ENCODE peak calls at places on chromosomes 7 and 10, in ten cellular contexts. F is heart left ventricle, W is spleen, U is stomach, N is suprapubic skin, Q is uterus, H is H1, P is esophagus squamous epithelium, C is A549, E is ovary. B is an unnamed sample.

GRCh38 chr10:106919798-106920382 is 244.6 kb downstream of the SORCS1 start:
- DNase-seq in F (no peak), W (no peak), U (no peak), N (no peak), Q (no peak), H (no peak), P (no peak), C (no peak), E (no peak), B (no peak)

GRCh38 chr7:32093415-32094408 is 23.5 kb upstream of the PDE1C start:
- DNase-seq in F (peak; percentile 51), W (no peak), U (peak; percentile 68), N (no peak), Q (peak; percentile 49), H (no peak), P (no peak), C (no peak), E (no peak), B (peak; percentile 65)

GRCh38 chr7:136399378-136399777 is 422.2 kb upstream of the MTPN start:
- DNase-seq in F (no peak), W (no peak), U (no peak), N (no peak), Q (no peak), H (no peak), P (no peak), C (no peak), E (no peak), B (no peak)

GRCh38 chr10:113007343-113007771 is 57.3 kb downstream of the TCF7L2 start:
- DNase-seq in F (no peak), W (no peak), U (no peak), N (no peak), Q (no peak), H (no peak), P (no peak), C (no peak), E (no peak), B (no peak)

GRCh38 chr10:2839081-2839725 is 228.1 kb upstream of the PFKP start:
- DNase-seq in F (no peak), W (no peak), U (no peak), N (no peak), Q (no peak), H (peak; percentile 19), P (no peak), C (peak; percentile 56), E (no peak), B (peak; percentile 19)

GRCh38 chr10:101848894-101849351 is 5.3 kb upstream of the KCNIP2 start:
- DNase-seq in F (no peak), W (no peak), U (no peak), N (no peak), Q (no peak), H (no peak), P (no peak), C (no peak), E (no peak), B (no peak)

GRCh38 chr7:54542920-54543539 is 855 bp downstream of the VSTM2A start:
- DNase-seq in F (no peak), W (no peak), U (no peak), N (no peak), Q (no peak), H (no peak), P (no peak), C (no peak), E (no peak), B (no peak)

GRCh38 chr7:27756298-27756697 is 16.3 kb downstream of the TAX1BP1 start:
- DNase-seq in F (no peak), W (no peak), U (no peak), N (no peak), Q (no peak), H (no peak), P (no peak), C (no peak), E (no peak), B (no peak)

GRCh38 chr10:127524229-127524628 is 24.9 kb upstream of the NPS start:
- DNase-seq in F (no peak), W (no peak), U (no peak), N (no peak), Q (no peak), H (no peak), P (no peak), C (peak; percentile 23), E (no peak), B (no peak)

GRCh38 chr10:104183682-104184081 is 48.5 kb downstream of the CFAP43 start:
- DNase-seq in F (no peak), W (no peak), U (no peak), N (no peak), Q (no peak), H (no peak), P (no peak), C (no peak), E (no peak), B (no peak)

GRCh38 chr10:110373059-110373458 is 68.3 kb upstream of the SMNDC1 start:
- DNase-seq in F (no peak), W (no peak), U (no peak), N (no peak), Q (no peak), H (no peak), P (no peak), C (peak; percentile 40), E (no peak), B (no peak)

GRCh38 chr10:11720260-11720741 is 21.9 kb upstream of the ECHDC3 start:
- DNase-seq in F (no peak), W (no peak), U (no peak), N (no peak), Q (no peak), H (no peak), P (no peak), C (no peak), E (no peak), B (no peak)

GRCh38 chr7:78019457-78020130 is 221.0 kb downstream of the PHTF2 start:
- DNase-seq in F (peak; percentile 93), W (peak; percentile 92), U (peak; percentile 88), N (peak; percentile 96), Q (peak; percentile 91), H (peak; percentile 38), P (peak; percentile 25), C (peak; percentile 93), E (peak; percentile 95), B (peak; percentile 93)

GRCh38 chr10:74021248-74022055 is 23.5 kb downstream of the VCL start:
- DNase-seq in F (no peak), W (no peak), U (no peak), N (no peak), Q (no peak), H (no peak), P (no peak), C (no peak), E (no peak), B (no peak)

GRCh38 chr7:80273327-80273726 is 138.7 kb downstream of the GNAI1 start:
- DNase-seq in F (no peak), W (no peak), U (no peak), N (no peak), Q (no peak), H (no peak), P (no peak), C (no peak), E (no peak), B (no peak)

GRCh38 chr7:134920026-134920758 is 66.1 kb upstream of the AGBL3 start:
- DNase-seq in F (no peak), W (no peak), U (no peak), N (no peak), Q (no peak), H (no peak), P (no peak), C (peak; percentile 38), E (no peak), B (no peak)

GRCh38 chr7:155951554-155952158 is 139.4 kb upstream of the SHH start:
- DNase-seq in F (no peak), W (no peak), U (peak; percentile 90), N (no peak), Q (no peak), H (no peak), P (no peak), C (peak; percentile 99), E (no peak), B (peak; percentile 98)

GRCh38 chr7:105229641-105230040 is 159.1 kb downstream of the SRPK2 start:
- DNase-seq in F (no peak), W (no peak), U (no peak), N (no peak), Q (no peak), H (no peak), P (no peak), C (no peak), E (no peak), B (no peak)

GRCh38 chr7:8229927-8230326 is 32.0 kb downstream of the ICA1 start:
- DNase-seq in F (no peak), W (no peak), U (no peak), N (no peak), Q (no peak), H (no peak), P (no peak), C (no peak), E (no peak), B (no peak)
- TF ChIP-seq POLR2A in F (no peak), W (no peak), U (no peak), N (no peak), Q (no peak), H (no peak), P (no peak), C (no peak), E (no peak), B (no peak)

DNA sequence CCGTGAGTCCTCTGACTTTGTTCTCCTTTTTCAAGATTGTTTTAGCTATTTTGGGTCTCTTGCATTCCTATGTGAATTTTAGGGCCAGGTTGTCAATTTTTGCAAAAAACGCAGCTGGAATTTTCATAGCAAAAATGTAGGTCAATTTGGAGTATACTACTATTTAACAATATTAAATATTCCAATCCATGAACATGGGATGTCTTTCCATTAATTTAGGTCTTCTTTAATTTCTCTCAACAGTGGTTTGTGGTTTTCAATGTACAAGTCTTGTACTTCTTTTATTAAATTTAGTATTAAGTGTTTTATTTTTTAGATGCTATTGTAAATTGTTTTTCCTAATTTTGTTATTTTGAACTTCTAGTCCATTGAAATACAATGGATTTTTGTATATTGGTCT is 9.9 kb downstream of the CAMK2B start:
- DNase-seq in F (no peak), W (no peak), U (no peak), N (no peak), Q (no peak), H (no peak), P (no peak), C (no peak), E (no peak), B (no peak)
- TF ChIP-seq CTCF in F (no peak), W (no peak), U (no peak), N (no peak), Q (no peak), H (no peak), P (no peak), C (no peak), E (no peak), B (no peak)

DNA sequence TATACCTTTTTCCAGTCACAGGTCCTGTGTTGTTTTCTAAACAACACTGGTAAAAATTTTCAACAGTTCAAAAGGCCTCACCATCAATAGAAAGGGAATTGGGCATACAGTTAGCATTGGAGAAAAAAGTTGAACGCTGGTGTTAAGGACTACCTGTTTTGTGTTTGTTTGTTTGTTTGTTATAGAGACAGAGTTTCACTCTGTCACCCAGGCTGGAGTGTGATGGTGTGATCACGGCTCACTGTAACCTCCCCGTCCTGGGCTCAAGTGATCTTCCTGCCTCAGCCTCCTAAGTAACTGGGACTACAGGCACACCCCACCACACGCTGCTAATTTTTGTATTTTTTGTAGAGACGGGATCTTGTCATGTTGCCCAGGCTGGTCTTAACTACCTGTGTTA is 306.1 kb downstream of the PRPF18 start:
- DNase-seq in F (no peak), W (no peak), U (no peak), N (no peak), Q (no peak), H (no peak), P (no peak), C (no peak), E (no peak), B (no peak)
- H3K27ac ChIP-seq in F (no peak overlapping the region), W (no peak overlapping the region), U (no peak overlapping the region), N (no peak overlapping the region), Q (no peak overlapping the region), H (no peak overlapping the region), P (no peak overlapping the region), C (no peak overlapping the region), E (no peak overlapping the region), B (no peak overlapping the region)

GRCh38 chr7:24755541-24756416 is 1.5 kb downstream of the GSDME start:
- DNase-seq in F (no peak), W (no peak), U (no peak), N (no peak), Q (no peak), H (no peak), P (no peak), C (no peak), E (no peak), B (no peak)
- TF ChIP-seq POLR2A in F (no peak), W (no peak), U (no peak), N (no peak), Q (no peak), H (no peak), P (no peak), C (no peak), E (no peak), B (no peak)